ENCODE peak calls at places on chromosomes 6 and 20, in seven cellular contexts. C, V, H, D, Z, O and K are unnamed samples.

GRCh38 chr6:15569035-15569995 is 93.5 kb downstream of the DTNBP1 start:
- DNase-seq in V (peak), C (no peak), O (no peak), Z (no peak), H (no peak), D (no peak), K (no peak)

GRCh38 chr6:139977887-139978332 is 603.5 kb upstream of the CITED2 start:
- DNase-seq in C (no peak), O (no peak), Z (no peak), D (peak), V (peak), H (no peak), K (no peak)

GRCh38 chr20:33202451-33202850 is 14.7 kb upstream of the BPIFA3 start:
- DNase-seq in H (no peak), V (no peak), Z (no peak), D (no peak), O (no peak), C (no peak), K (no peak)

GRCh38 chr6:2714359-2714895 is 36.3 kb downstream of the MYLK4 start:
- DNase-seq in H (no peak), Z (no peak), O (no peak), D (peak), C (no peak), V (peak), K (no peak)

GRCh38 chr6:30091577-30092381 is 16.2 kb upstream of the RNF39 start:
- DNase-seq in H (no peak), V (peak), D (no peak), O (no peak), Z (no peak), C (no peak), K (no peak)

GRCh38 chr6:3281669-3282460 is 23.1 kb downstream of the PSMG4 start:
- DNase-seq in O (no peak), V (peak), H (no peak), C (no peak), D (no peak), Z (no peak), K (no peak)

GRCh38 chr6:145119091-145119490 is 616.2 kb downstream of the EPM2A start:
- DNase-seq in O (no peak), Z (no peak), V (no peak), C (no peak), H (no peak), D (no peak), K (no peak)

GRCh38 chr20:63082308-63082938 is 75.7 kb upstream of the BHLHE23 start:
- DNase-seq in O (no peak), V (peak), Z (peak), D (peak), C (peak), H (peak), K (no peak)

GRCh38 chr20:47304287-47304686 is 52.2 kb downstream of the ZMYND8 start:
- DNase-seq in Z (no peak), C (no peak), O (no peak), V (peak), H (no peak), D (no peak), K (no peak)